ENCODE peak calls at places on chromosomes 6 and 20, in ten cellular contexts. O is lung; I is AG08395; X is stimulated activated CD8-positive, alpha-beta memory T cell treated with anti-CD3 and anti-CD28 coated beads, Interleukin-7, amount 100 ng/mL, for 1 hour; N is A549; M is activated T-cell treated with anti-CD3 and anti-CD28 coated beads for 1 hour; D is AML-193; Y is substantia nigra; J is neural crest cell; Q is upper lobe of right lung. S is an unnamed sample.

GRCh38 chr6:121686611-121687023 is 251.2 kb downstream of the GJA1 start:
- DNase-seq in Q (peak), Y (no peak), I (no peak), M (no peak), D (no peak), N (no peak), O (no peak), X (no peak), J (no peak), S (no peak)

GRCh38 chr6:57222684-57223077 is 574 bp upstream of the RAB23 start:
- DNase-seq in Q (no peak), O (no peak), M (no peak), Y (no peak), N (no peak), X (no peak), D (peak), J (no peak), I (no peak), S (no peak)

GRCh38 chr20:535958-536357 is 7.6 kb downstream of the CSNK2A1 start:
- DNase-seq in O (no peak), D (no peak), Q (no peak), N (no peak), Y (no peak), M (no peak), I (no peak), J (no peak), X (no peak), S (no peak)

GRCh38 chr6:143962644-143962929 is 45.5 kb downstream of the PLAGL1 start:
- DNase-seq in I (peak), O (no peak), J (no peak), D (no peak), M (no peak), N (no peak), X (no peak), Y (no peak), Q (no peak), S (no peak)

GRCh38 chr6:3253597-3253961 is 5.2 kb upstream of the PSMG4 start:
- DNase-seq in J (no peak), Y (no peak), N (no peak), O (no peak), Q (no peak), D (no peak), X (no peak), M (no peak), I (no peak), S (peak)

GRCh38 chr20:51097334-51098176 is 74.6 kb upstream of the KCNG1 start:
- DNase-seq in D (no peak), I (no peak), J (no peak), O (no peak), X (no peak), Q (no peak), Y (no peak), M (no peak), N (no peak), S (no peak)

GRCh38 chr6:103273048-103273447 is 1586.7 kb downstream of the HACE1 start:
- DNase-seq in X (no peak), O (no peak), Y (no peak), J (no peak), I (no peak), N (no peak), Q (no peak), M (no peak), D (no peak), S (no peak)

GRCh38 chr6:15874351-15874750 is 211.5 kb upstream of the DTNBP1 start:
- DNase-seq in D (no peak), Q (no peak), J (no peak), M (no peak), O (no peak), X (no peak), Y (no peak), I (no peak), N (no peak), S (no peak)

GRCh38 chr20:48052492-48052870 is 267.2 kb upstream of the SULF2 start:
- DNase-seq in D (no peak), J (no peak), Y (no peak), N (no peak), I (no peak), O (no peak), X (no peak), M (no peak), Q (no peak), S (no peak)

GRCh38 chr6:89985744-89986493 is 91.7 kb downstream of the GJA10 start:
- DNase-seq in I (peak), J (peak), N (no peak), Y (peak), X (no peak), O (no peak), M (no peak), Q (no peak), D (no peak), S (no peak)

GRCh38 chr6:35610830-35611229 is 77.9 kb downstream of the FKBP5 start:
- DNase-seq in J (no peak), M (no peak), Y (no peak), Q (no peak), I (no peak), X (no peak), O (no peak), N (no peak), D (no peak), S (no peak)

GRCh38 chr6:75693534-75693933 is 55.5 kb upstream of the MYO6 start:
- DNase-seq in J (no peak), O (no peak), M (no peak), I (no peak), D (peak), Y (no peak), N (no peak), X (no peak), Q (no peak), S (no peak)

GRCh38 chr6:125046107-125046925 is 84.1 kb downstream of the RNF217 start:
- DNase-seq in J (no peak), O (no peak), D (no peak), Q (no peak), I (no peak), Y (no peak), X (no peak), N (no peak), M (no peak), S (no peak)

GRCh38 chr6:36839819-36840379 is 655 bp upstream of the CPNE5 start:
- DNase-seq in I (peak), J (peak), N (peak), X (no peak), Q (no peak), D (no peak), O (no peak), Y (no peak), M (peak), S (no peak)

S was measured in mesenteric fat pad.